ENCODE peak calls at places on chromosomes 1 and 21, in nine cellular contexts. X, O, M, Y, J, K, V, C and L are unnamed samples.

GRCh38 chr1:240942901-240943300 is 330.9 kb upstream of the GREM2 start:
- DNase-seq in X (no peak), O (no peak), M (no peak), Y (no peak), J (no peak), K (no peak), V (no peak), C (no peak), L (no peak)

GRCh38 chr1:239819075-239819474 is 272.6 kb upstream of the FMN2 start:
- DNase-seq in X (no peak), O (no peak), M (no peak), Y (no peak), J (no peak), K (no peak), V (no peak), C (no peak), L (no peak)

GRCh38 chr1:225987491-225988316 is 11.4 kb downstream of the SDE2 start:
- DNase-seq in X (no peak), O (no peak), M (no peak), Y (peak; percentile 53), J (peak; percentile 18), K (no peak), V (peak; percentile 20), C (peak; percentile 12), L (no peak)

GRCh38 chr21:25615880-25616279 is 8.6 kb upstream of the MRPL39 start:
- DNase-seq in X (no peak), O (no peak), M (no peak), Y (no peak), J (no peak), K (no peak), V (no peak), C (no peak), L (no peak)

GRCh38 chr1:235831148-235831547 is 35.6 kb downstream of the LYST start:
- DNase-seq in X (no peak), O (no peak), M (peak; percentile 19), Y (peak; percentile 61), J (no peak), K (no peak), V (no peak), C (peak; percentile 34), L (no peak)

GRCh38 chr1:3405974-3406867 is 48.2 kb upstream of the ARHGEF16 start:
- DNase-seq in X (no peak), O (no peak), M (no peak), Y (no peak), J (no peak), K (no peak), V (no peak), C (no peak), L (no peak)

GRCh38 chr1:177525176-177525575 is 354.4 kb downstream of the BRINP2 start:
- DNase-seq in X (no peak), O (no peak), M (no peak), Y (no peak), J (no peak), K (no peak), V (no peak), C (no peak), L (no peak)

GRCh38 chr1:12618661-12619395 is 818 bp upstream of the DHRS3 start:
- DNase-seq in X (peak; percentile 61), O (peak; percentile 84), M (peak; percentile 47), Y (peak; percentile 83), J (peak; percentile 12), K (peak; percentile 72), V (peak; percentile 24), C (peak; percentile 81), L (no peak)